ENCODE peak calls at places on chromosome 18, in five cellular contexts. N, O, Y, A and T are unnamed samples. For H3K4me1, the result is how much of the 10 kb centered on the place peaks cover.

GRCh38 chr18:11570073-11570588 is 39.3 kb upstream of the SLC35G4 start:
- DNase-seq in N (no peak), O (no peak), Y (no peak), A (no peak), T (no peak)

GRCh38 chr18:36580266-36580665 is 248.5 kb downstream of the TPGS2 start:
- DNase-seq in N (peak), O (peak), Y (no peak), A (no peak), T (no peak)

GRCh38 chr18:34120294-34120693 is 104.4 kb downstream of the NOL4 start:
- DNase-seq in N (no peak), O (no peak), Y (no peak), A (no peak), T (no peak)

GRCh38 chr18:73841661-73842060 is 306.0 kb downstream of the FBXO15 start:
- DNase-seq in N (no peak), O (no peak), Y (no peak), A (no peak), T (no peak)

GRCh38 chr18:76371301-76371700 is 123.7 kb downstream of the ZNF516 start:
- DNase-seq in N (no peak), O (no peak), Y (no peak), A (no peak), T (no peak)

GRCh38 chr18:40437517-40437916 is 1517.5 kb upstream of the PIK3C3 start:
- DNase-seq in N (peak), O (peak), Y (no peak), A (no peak), T (no peak)

GRCh38 chr18:45102863-45103262 is 422.2 kb downstream of the SETBP1 start:
- DNase-seq in N (no peak), O (no peak), Y (no peak), A (no peak), T (no peak)

GRCh38 chr18:12699747-12700146 is 2.8 kb downstream of the CEP76 start:
- DNase-seq in N (no peak), O (no peak), Y (no peak), A (no peak), T (no peak)

GRCh38 chr18:32405588-32405987 is 65.1 kb downstream of the GAREM1 start:
- DNase-seq in N (no peak), O (no peak), Y (no peak), A (no peak), T (no peak)

GRCh38 chr18:832085-832681 is 20.1 kb upstream of the YES1 start:
- DNase-seq in N (no peak), O (no peak), Y (peak), A (no peak), T (no peak)

GRCh38 chr18:76604642-76605240 is 109.7 kb upstream of the ZNF516 start:
- DNase-seq in N (no peak), O (no peak), Y (no peak), A (no peak), T (no peak)

GRCh38 chr18:45086777-45087176 is 406.1 kb downstream of the SETBP1 start:
- DNase-seq in N (no peak), O (no peak), Y (no peak), A (no peak), T (no peak)

GRCh38 chr18:6120820-6121279 is 225.5 kb upstream of the TMEM200C start:
- DNase-seq in N (peak), O (no peak), Y (no peak), A (no peak), T (no peak)

GRCh38 chr18:1542230-1542774 is 637.6 kb downstream of the ADCYAP1 start:
- DNase-seq in N (no peak), O (no peak), Y (no peak), A (no peak), T (no peak)

GRCh38 chr18:13562494-13563029 is 163.8 kb downstream of the FAM210A start:
- DNase-seq in N (no peak), O (no peak), Y (no peak), A (no peak), T (peak)

GRCh38 chr18:10453885-10454772 is at the start of gene APCDD1:
- DNase-seq in N (peak), O (peak), Y (peak), A (peak), T (no peak)

GRCh38 chr18:59715445-59715844 is 18.2 kb upstream of the CCBE1 start:
- DNase-seq in N (no peak), O (peak), Y (no peak), A (no peak), T (no peak)
- H3K4me1 ChIP-seq in N (under half), O (under half), Y (under half), A (under half), T (under half)

DNA sequence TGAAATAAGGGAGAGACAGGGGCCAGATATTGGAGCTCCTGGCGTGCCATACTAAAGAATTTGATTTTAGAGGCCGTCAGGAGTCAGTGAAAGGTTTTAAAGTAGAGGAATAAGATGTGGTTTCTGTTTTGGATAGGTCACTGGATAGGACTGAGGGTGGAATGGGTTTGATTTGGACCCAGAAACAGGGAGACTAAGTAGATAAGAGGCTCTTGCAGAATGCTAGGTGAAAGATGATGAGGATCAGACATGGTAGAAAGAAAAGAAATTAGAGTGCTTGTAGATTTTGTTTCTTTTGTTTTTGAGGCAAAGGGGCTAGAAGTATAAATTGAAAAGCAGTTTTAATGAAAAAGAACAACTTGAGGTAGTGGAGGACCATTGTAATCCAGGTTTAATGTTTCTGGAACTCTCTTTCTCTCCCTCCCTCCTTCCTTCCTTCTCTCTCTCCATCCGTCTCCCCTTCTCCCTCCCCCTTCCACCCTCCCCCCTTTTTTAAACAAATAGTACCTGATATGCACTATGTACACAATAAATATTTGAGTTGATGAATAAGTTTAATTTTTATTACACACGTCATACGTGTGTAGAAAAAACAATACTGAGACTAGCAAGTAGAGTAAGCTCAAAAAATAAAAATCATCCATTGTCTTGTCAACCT is 1.9 kb downstream of the NDUFV2 start:
- DNase-seq in N (no peak), O (no peak), Y (no peak), A (no peak), T (no peak)
- H3K4me1 ChIP-seq in N (under half), O (under half), Y (under half), A (under half), T (under half)

GRCh38 chr18:8705280-8705940 is at the start of gene MTCL1:
- DNase-seq in N (peak), O (peak), Y (no peak), A (peak), T (no peak)
- H3K4me1 ChIP-seq in N (under half), O (under half), Y (under half), A (half or more), T (under half)

GRCh38 chr18:48994926-48995835 is 44.4 kb upstream of the SMAD7 start:
- DNase-seq in N (no peak), O (no peak), Y (no peak), A (no peak), T (no peak)

GRCh38 chr18:48994044-48994651 is 43.4 kb upstream of the SMAD7 start:
- DNase-seq in N (peak), O (peak), Y (no peak), A (no peak), T (no peak)

GRCh38 chr18:48992791-48993555 is 42.2 kb upstream of the SMAD7 start:
- DNase-seq in N (no peak), O (no peak), Y (peak), A (no peak), T (no peak)

GRCh38 chr18:48992133-48992532 is 41.4 kb upstream of the SMAD7 start:
- DNase-seq in N (no peak), O (no peak), Y (no peak), A (no peak), T (no peak)

DNA sequence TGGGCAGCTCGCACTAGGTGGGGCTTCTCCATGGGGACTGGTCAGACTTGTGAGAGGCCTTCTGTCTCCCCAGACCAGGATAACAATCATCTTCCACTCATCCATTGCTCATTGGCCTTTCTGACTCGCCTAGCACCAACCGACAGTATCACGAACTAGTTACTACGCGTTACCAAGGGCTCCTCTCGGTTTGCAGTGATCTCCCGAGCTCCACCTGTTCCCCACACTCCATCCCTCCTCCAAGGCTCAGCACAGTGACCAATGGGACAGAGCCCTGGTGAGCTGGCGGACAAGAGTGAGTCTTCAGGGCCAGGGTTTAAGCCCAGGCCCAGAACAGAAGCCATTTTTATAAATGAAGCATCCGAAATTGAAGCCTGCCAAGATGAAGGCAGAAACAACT is 42.8 kb upstream of the SMAD7 start:
- DNase-seq in N (no peak), O (no peak), Y (no peak), A (no peak), T (no peak)
- H3K4me1 ChIP-seq in N (half or more), O (half or more), Y (under half), A (half or more), T (under half)

DNA sequence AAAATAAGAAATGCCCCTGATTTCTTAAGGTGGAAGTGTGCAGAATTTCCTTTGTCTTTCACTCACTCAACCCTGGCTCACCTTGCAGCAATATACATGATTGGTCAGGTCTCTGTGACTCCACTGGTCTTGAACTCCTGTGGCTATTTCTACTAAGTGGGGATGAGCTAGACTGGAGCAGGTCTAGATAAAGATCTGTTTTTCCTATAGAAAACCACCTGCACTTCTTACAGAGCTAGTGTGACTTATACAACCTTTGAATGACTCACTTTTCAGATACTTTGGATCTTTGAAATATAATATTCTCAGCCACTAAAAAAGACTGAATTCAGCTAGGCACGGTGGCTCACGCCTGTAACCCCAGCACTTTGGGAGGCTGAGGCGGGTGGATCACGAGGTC is 98.5 kb upstream of the KCTD1 start:
- DNase-seq in N (no peak), O (no peak), Y (no peak), A (no peak), T (no peak)
- H3K4me1 ChIP-seq in N (under half), O (under half), Y (under half), A (under half), T (under half)

GRCh38 chr18:59696311-59697235 is 650 bp downstream of the CCBE1 start:
- DNase-seq in N (peak), O (peak), Y (no peak), A (no peak), T (peak)
- H3K4me1 ChIP-seq in N (under half), O (under half), Y (under half), A (under half), T (under half)

GRCh38 chr18:58309099-58309498 is 265.1 kb downstream of the NEDD4L start:
- DNase-seq in N (no peak), O (no peak), Y (no peak), A (no peak), T (no peak)

GRCh38 chr18:58310517-58310916 is 266.5 kb downstream of the NEDD4L start:
- DNase-seq in N (no peak), O (no peak), Y (peak), A (no peak), T (peak)

GRCh38 chr18:58313491-58314032 is 269.5 kb downstream of the NEDD4L start:
- DNase-seq in N (no peak), O (no peak), Y (peak), A (no peak), T (no peak)

GRCh38 chr18:58309610-58310239 is 265.7 kb downstream of the NEDD4L start:
- DNase-seq in N (no peak), O (no peak), Y (no peak), A (no peak), T (no peak)

GRCh38 chr18:58311390-58311789 is 267.4 kb downstream of the NEDD4L start:
- DNase-seq in N (no peak), O (no peak), Y (no peak), A (no peak), T (no peak)
- H3K4me1 ChIP-seq in N (under half), O (under half), Y (under half), A (under half), T (half or more)

GRCh38 chr18:24274822-24275221 is 122.8 kb downstream of the OSBPL1A start:
- DNase-seq in N (no peak), O (no peak), Y (peak), A (no peak), T (no peak)
- H3K4me1 ChIP-seq in N (under half), O (under half), Y (under half), A (under half), T (under half)